ENCODE peak calls at places on chromosomes 3 and 15, in nine cellular contexts. X is hippocampal formation; I is EL; C is KG1; F is cardiac muscle cell; T is activated T-cell treated with anti-CD3 and anti-CD28 coated beads, Interleukin-2, amount 50 U/mL, for 72 hours; W is non-pigmented ciliary epithelial cell; J is midbrain; Y is T-helper 9 cell. V is an unnamed sample.

GRCh38 chr3:71304684-71305083 is 278.8 kb downstream of the FOXP1 start:
- DNase-seq in C (no peak), X (peak), T (peak), Y (no peak), I (no peak), J (peak), F (peak), W (no peak), V (peak)

GRCh38 chr3:154184582-154184981 is 63.4 kb downstream of the ARHGEF26 start:
- DNase-seq in I (no peak), T (no peak), J (no peak), Y (no peak), F (no peak), X (no peak), C (no peak), W (no peak), V (no peak)

GRCh38 chr3:124887177-124887995 is at the start of gene ITGB5:
- DNase-seq in X (peak), Y (no peak), W (no peak), J (peak), F (peak), I (peak), T (peak), C (no peak), V (peak)

GRCh38 chr15:58298883-58299282 is 132.9 kb upstream of the LIPC start:
- DNase-seq in C (no peak), W (no peak), I (no peak), Y (no peak), F (no peak), T (no peak), X (no peak), J (no peak), V (peak)

GRCh38 chr3:9721015-9721697 is 10.4 kb upstream of the BRPF1 start:
- DNase-seq in Y (no peak), J (no peak), W (no peak), T (no peak), C (no peak), I (no peak), X (no peak), F (no peak), V (no peak)

GRCh38 chr3:53046171-53047170 is 598 bp upstream of the SFMBT1 start:
- DNase-seq in T (peak), J (peak), W (no peak), F (peak), I (peak), Y (peak), C (no peak), X (peak), V (peak)

GRCh38 chr3:31008986-31009385 is 114.5 kb upstream of the GADL1 start:
- DNase-seq in F (no peak), J (no peak), I (peak), T (no peak), X (no peak), Y (no peak), C (no peak), W (peak), V (no peak)

GRCh38 chr3:46208167-46208704 is at the start of gene CCR1:
- DNase-seq in I (peak), W (no peak), Y (no peak), J (peak), T (peak), X (no peak), C (peak), F (peak), V (peak)

GRCh38 chr3:106560451-106560966 is 691.7 kb upstream of the CBLB start:
- DNase-seq in Y (no peak), J (no peak), I (peak), X (no peak), W (peak), T (no peak), C (no peak), F (no peak), V (no peak)

GRCh38 chr15:67138946-67139855 is 73.8 kb downstream of the SMAD3 start:
- DNase-seq in C (no peak), F (no peak), J (no peak), T (no peak), W (no peak), Y (no peak), X (no peak), I (no peak), V (no peak)

GRCh38 chr3:131694351-131694750 is 191.6 kb upstream of the MRPL3 start:
- DNase-seq in F (no peak), I (peak), W (no peak), X (no peak), J (no peak), Y (no peak), C (no peak), T (no peak), V (no peak)

GRCh38 chr15:45801543-45801942 is 166.7 kb downstream of the SQOR start:
- DNase-seq in J (no peak), T (no peak), X (no peak), C (no peak), F (no peak), W (no peak), I (no peak), Y (no peak), V (no peak)

GRCh38 chr3:107206141-107206540 is 171.1 kb upstream of the CCDC54 start:
- DNase-seq in W (no peak), J (peak), Y (no peak), X (peak), C (no peak), F (peak), T (peak), I (peak), V (peak)

GRCh38 chr3:109265300-109265699 is 51.0 kb downstream of the DPPA2 start:
- DNase-seq in F (no peak), I (peak), J (no peak), X (no peak), C (no peak), Y (no peak), T (no peak), W (no peak), V (no peak)

GRCh38 chr3:183591881-183592521 is 36.5 kb upstream of the KLHL6 start:
- DNase-seq in C (no peak), T (no peak), F (no peak), W (no peak), X (no peak), Y (no peak), J (no peak), I (no peak), V (no peak)

GRCh38 chr15:43225201-43225949 is 4.6 kb upstream of the EPB42 start:
- DNase-seq in W (no peak), X (peak), F (peak), T (peak), J (peak), I (peak), Y (peak), C (peak), V (peak)

GRCh38 chr3:141050913-141051632 is at the start of gene SPSB4:
- DNase-seq in W (no peak), I (peak), J (no peak), F (peak), Y (no peak), T (peak), X (no peak), C (peak), V (no peak)

GRCh38 chr15:45790325-45790943 is 155.6 kb downstream of the SQOR start:
- DNase-seq in J (peak), W (no peak), C (no peak), I (peak), Y (no peak), X (peak), T (peak), F (peak), V (peak)

GRCh38 chr3:183551930-183552329 is 3.6 kb downstream of the KLHL6 start:
- DNase-seq in I (no peak), F (no peak), Y (no peak), X (no peak), J (no peak), C (no peak), T (peak), W (no peak), V (no peak)

GRCh38 chr15:98442379-98442833 is 205.9 kb upstream of the IGF1R start:
- DNase-seq in I (peak), J (peak), C (no peak), W (peak), Y (no peak), F (peak), X (peak), T (peak), V (no peak)

GRCh38 chr15:40115670-40116093 is 7.0 kb upstream of the BMF start:
- DNase-seq in J (peak), X (no peak), I (no peak), F (no peak), Y (no peak), C (peak), T (peak), W (no peak), V (peak)

GRCh38 chr3:15305366-15305844 is 27.0 kb downstream of the SH3BP5 start:
- DNase-seq in J (no peak), C (no peak), T (no peak), X (no peak), W (no peak), F (peak), I (no peak), Y (no peak), V (no peak)

GRCh38 chr3:34780973-34781372 is 858.4 kb upstream of the ARPP21 start:
- DNase-seq in Y (no peak), J (no peak), F (peak), W (no peak), X (no peak), C (no peak), I (no peak), T (no peak), V (no peak)

GRCh38 chr15:63896336-63897115 is 62.8 kb upstream of the HERC1 start:
- DNase-seq in X (no peak), F (peak), J (no peak), I (peak), W (peak), T (peak), C (peak), Y (no peak), V (no peak)

GRCh38 chr3:125602752-125603649 is 7.7 kb upstream of the OSBPL11 start:
- DNase-seq in W (no peak), Y (no peak), C (no peak), F (peak), X (peak), I (peak), T (no peak), J (peak), V (peak)

GRCh38 chr3:31189330-31189729 is 294.9 kb upstream of the GADL1 start:
- DNase-seq in C (no peak), F (no peak), W (no peak), X (no peak), I (no peak), T (no peak), J (no peak), Y (no peak), V (no peak)

GRCh38 chr3:27666277-27666676 is 55.8 kb downstream of the EOMES start:
- DNase-seq in Y (no peak), X (no peak), W (no peak), T (no peak), J (peak), F (no peak), C (no peak), I (no peak), V (no peak)

GRCh38 chr15:81856627-81857026 is 189.2 kb downstream of the MEX3B start:
- DNase-seq in W (no peak), T (no peak), J (no peak), F (no peak), Y (no peak), X (no peak), I (no peak), C (no peak), V (no peak)

GRCh38 chr15:76185716-76186115 is 125.6 kb downstream of the ETFA start:
- DNase-seq in T (peak), W (no peak), Y (no peak), I (peak), J (no peak), X (no peak), C (peak), F (peak), V (no peak)

GRCh38 chr3:78050276-78051080 is 1010.6 kb downstream of the ROBO2 start:
- DNase-seq in Y (no peak), F (no peak), W (no peak), X (no peak), C (no peak), T (no peak), J (no peak), I (peak), V (no peak)

GRCh38 chr15:71800835-71801745 is 9.3 kb upstream of the NR2E3 start:
- DNase-seq in X (peak), Y (no peak), F (peak), I (peak), J (peak), T (peak), W (peak), C (peak), V (peak)

GRCh38 chr15:67148196-67148701 is 82.8 kb downstream of the SMAD3 start:
- DNase-seq in Y (no peak), C (peak), I (peak), X (no peak), T (no peak), F (no peak), J (no peak), W (no peak), V (no peak)

GRCh38 chr15:44574734-44575133 is 37.8 kb downstream of the EIF3J start:
- DNase-seq in W (no peak), J (no peak), C (no peak), I (no peak), Y (no peak), T (no peak), X (no peak), F (no peak), V (no peak)

GRCh38 chr3:16441306-16441898 is 72.1 kb downstream of the RFTN1 start:
- DNase-seq in C (no peak), Y (no peak), J (no peak), F (no peak), I (no peak), T (no peak), W (no peak), X (no peak), V (no peak)

GRCh38 chr3:188199386-188199785 is 45.4 kb downstream of the LPP start:
- DNase-seq in T (no peak), J (no peak), I (no peak), X (no peak), W (no peak), C (no peak), F (no peak), Y (no peak), V (no peak)

GRCh38 chr3:144015133-144015532 is 43.5 kb downstream of the DIPK2A start:
- DNase-seq in C (no peak), T (no peak), I (no peak), J (no peak), Y (no peak), W (no peak), F (no peak), X (no peak), V (no peak)

GRCh38 chr3:61666032-61666431 is 104.7 kb downstream of the PTPRG start:
- DNase-seq in T (no peak), W (no peak), F (no peak), C (no peak), X (no peak), I (no peak), J (no peak), Y (no peak), V (no peak)